ENCODE peak calls at places on chromosomes 11 and 22, in five cellular contexts. Q, Z, J, D and M are unnamed samples.

GRCh38 chr11:86608251-86608799 is 64.1 kb downstream of the ME3 start:
- DNase-seq in Z (peak), D (peak), J (no peak), Q (peak), M (peak)

GRCh38 chr22:20579273-20580120 is 72.1 kb downstream of the MED15 start:
- DNase-seq in Z (no peak), D (no peak), Q (no peak), J (no peak), M (no peak)

GRCh38 chr11:25484225-25484624 is 847.7 kb upstream of the ANO3 start:
- DNase-seq in Z (no peak), Q (no peak), J (no peak), D (no peak), M (no peak)

GRCh38 chr11:68889948-68890446 is 13.6 kb downstream of the MRPL21 start:
- DNase-seq in Q (no peak), J (no peak), Z (peak), D (peak), M (no peak)

GRCh38 chr22:27719033-27719341 is 82.6 kb downstream of the MN1 start:
- DNase-seq in D (no peak), J (no peak), Q (no peak), Z (peak), M (no peak)

GRCh38 chr11:36389006-36389405 is 92.9 kb downstream of the PRR5L start:
- DNase-seq in Q (no peak), D (no peak), J (no peak), Z (no peak), M (no peak)

GRCh38 chr22:26718905-26719304 is 61.5 kb downstream of the MIAT start:
- DNase-seq in Q (no peak), Z (peak), D (no peak), J (no peak), M (no peak)

GRCh38 chr22:29152381-29153138 is 53.1 kb upstream of the EMID1 start:
- DNase-seq in J (no peak), D (no peak), Z (no peak), Q (no peak), M (no peak)

GRCh38 chr11:66856496-66857233 is at the start of gene LRFN4:
- DNase-seq in D (peak), Z (peak), J (no peak), Q (peak), M (peak)

GRCh38 chr11:27390318-27390958 is 27.4 kb upstream of the CCDC34 start:
- DNase-seq in J (no peak), D (no peak), Q (no peak), Z (no peak), M (no peak)

GRCh38 chr11:3340025-3340424 is 38.9 kb downstream of the ZNF195 start:
- DNase-seq in Z (peak), Q (no peak), J (no peak), D (no peak), M (no peak)

GRCh38 chr11:132158091-132158490 is 787.7 kb downstream of the NTM start:
- DNase-seq in Z (peak), D (peak), J (no peak), Q (peak), M (no peak)

GRCh38 chr11:76524919-76525318 is 80.1 kb downstream of the EMSY start:
- DNase-seq in D (no peak), J (no peak), Z (peak), Q (no peak), M (no peak)

GRCh38 chr22:23800297-23801237 is 13.8 kb downstream of the SMARCB1 start:
- DNase-seq in Z (no peak), J (peak), D (no peak), Q (peak), M (no peak)

GRCh38 chr11:13169709-13170108 is 107.9 kb upstream of the BMAL1 start:
- DNase-seq in J (no peak), Q (no peak), D (no peak), Z (peak), M (no peak)

GRCh38 chr22:30214703-30215405 is 31.7 kb downstream of the LIF start:
- DNase-seq in D (no peak), J (no peak), Z (peak), Q (no peak), M (no peak)

GRCh38 chr22:39396797-39397195 is 2.8 kb upstream of the TAB1 start:
- DNase-seq in J (no peak), Z (no peak), D (no peak), Q (no peak), M (no peak)

GRCh38 chr11:131966667-131967066 is 596.3 kb downstream of the NTM start:
- DNase-seq in D (no peak), Z (no peak), Q (no peak), J (no peak), M (no peak)

GRCh38 chr22:49229483-49230193 is 598.0 kb downstream of the BRD1 start:
- DNase-seq in D (no peak), Q (no peak), J (no peak), Z (no peak), M (no peak)

GRCh38 chr22:42299586-42300285 is 29.3 kb upstream of the TCF20 start:
- DNase-seq in Q (peak), D (no peak), J (no peak), Z (no peak), M (no peak)

GRCh38 chr11:30585067-30585891 is 874 bp downstream of the MPPED2 start:
- DNase-seq in D (peak), Z (no peak), J (no peak), Q (no peak), M (no peak)

GRCh38 chr22:49027122-49027670 is 800.5 kb downstream of the BRD1 start:
- DNase-seq in D (no peak), J (no peak), Q (no peak), Z (no peak), M (no peak)

GRCh38 chr11:67275606-67276409 is 9.5 kb downstream of the GRK2 start:
- DNase-seq in D (no peak), Z (no peak), J (no peak), Q (peak), M (no peak)

GRCh38 chr11:79419120-79419519 is 21.7 kb downstream of the TENM4 start:
- DNase-seq in Q (no peak), J (no peak), Z (peak), D (no peak), M (no peak)

GRCh38 chr22:35552186-35552842 is 11.7 kb downstream of the RASD2 start:
- DNase-seq in Q (peak), J (no peak), Z (no peak), D (peak), M (peak)

GRCh38 chr11:36492724-36493304 is 17.3 kb downstream of the TRAF6 start:
- DNase-seq in D (peak), J (no peak), Q (peak), Z (peak), M (no peak)

GRCh38 chr11:4881860-4882500 is at the start of gene OR51T1:
- DNase-seq in J (no peak), Q (no peak), Z (no peak), D (no peak), M (no peak)

GRCh38 chr11:58330861-58331260 is 28.0 kb downstream of the OR5B17 start:
- DNase-seq in J (no peak), Q (no peak), D (no peak), Z (no peak), M (no peak)

GRCh38 chr11:110242188-110242587 is 54.2 kb downstream of the RDX start:
- DNase-seq in D (no peak), Z (no peak), J (no peak), Q (no peak), M (no peak)

GRCh38 chr22:19639610-19640135 is 74.6 kb upstream of the SEPTIN5 start:
- DNase-seq in Q (no peak), J (no peak), Z (no peak), D (no peak), M (no peak)

GRCh38 chr11:78414321-78415051 is 3.1 kb downstream of the GAB2 start:
- DNase-seq in Q (peak), D (no peak), J (no peak), Z (peak), M (no peak)

GRCh38 chr11:117973446-117973922 is 12.7 kb upstream of the IL10RA start:
- DNase-seq in Q (no peak), D (no peak), Z (no peak), J (no peak), M (no peak)

GRCh38 chr11:71913716-71914115 is 14.7 kb downstream of the XNDC1N start:
- DNase-seq in Q (no peak), Z (no peak), D (no peak), J (no peak), M (no peak)

GRCh38 chr11:59550842-59551650 is 39.7 kb downstream of the OR4D9 start:
- DNase-seq in D (peak), J (peak), Z (peak), Q (peak), M (peak)

GRCh38 chr11:44178381-44178780 is 82.9 kb downstream of the EXT2 start:
- DNase-seq in Q (no peak), D (no peak), J (no peak), Z (no peak), M (no peak)
- TF ChIP-seq CTCF in Q (no peak), D (no peak), J (no peak), Z (no peak), M (no peak)

DNA sequence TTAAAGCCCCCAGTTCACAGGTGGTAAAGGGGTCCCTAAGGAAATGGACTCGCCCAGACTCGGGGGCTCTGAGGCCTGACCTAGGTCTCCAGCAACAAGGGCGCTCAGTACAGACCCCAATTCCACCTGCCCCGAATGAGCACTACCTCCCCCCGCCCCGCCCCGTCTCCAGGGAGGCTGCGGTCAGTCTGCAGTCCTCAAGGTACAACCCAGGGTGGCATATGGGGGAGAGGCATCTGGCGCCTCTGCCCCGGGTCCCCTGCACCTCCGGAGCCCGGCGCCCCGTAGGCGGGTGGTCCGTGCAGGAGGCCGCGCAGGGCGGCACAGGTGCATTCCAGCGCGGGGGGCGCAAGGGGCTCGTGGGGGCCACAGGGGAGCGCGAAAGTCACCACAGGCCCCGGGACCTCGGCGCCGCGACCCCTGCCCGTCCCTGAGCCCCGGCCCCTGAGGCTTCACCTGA is 361 bp downstream of the CTSD start:
- DNase-seq in D (no peak), Z (no peak), J (no peak), Q (peak), M (no peak)
- TF ChIP-seq CTCF in D (no peak), Z (no peak), J (no peak), Q (no peak), M (no peak)

DNA sequence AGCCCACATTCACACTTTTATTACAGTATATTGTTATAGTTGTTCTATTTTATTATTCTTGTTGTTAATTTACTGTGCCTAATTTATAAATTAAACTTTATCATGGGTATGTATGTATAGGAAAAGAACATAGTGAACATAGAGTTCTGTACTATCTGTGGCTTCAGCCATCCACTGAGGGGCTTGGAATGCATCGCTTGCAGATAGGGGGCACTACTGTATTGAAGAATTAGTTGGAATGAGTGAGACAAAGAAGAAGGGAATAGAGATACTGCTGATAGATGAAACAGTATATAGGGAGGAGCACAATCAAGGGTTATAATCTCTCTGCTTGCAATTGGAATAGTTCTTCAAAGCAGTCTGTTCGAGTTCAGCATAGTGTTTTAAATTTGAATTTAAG is 432.2 kb downstream of the RAB38 start:
- DNase-seq in Z (no peak), J (no peak), D (no peak), Q (no peak), M (no peak)
- TF ChIP-seq CTCF in Z (no peak), J (no peak), D (peak), Q (peak), M (no peak)

GRCh38 chr11:129376658-129377341 is 1.2 kb downstream of the BARX2 start:
- DNase-seq in Z (no peak), D (no peak), Q (no peak), J (no peak), M (no peak)

GRCh38 chr11:129377739-129378138 is 2.1 kb downstream of the BARX2 start:
- DNase-seq in D (no peak), Z (peak), Q (no peak), J (no peak), M (no peak)

GRCh38 chr11:129374081-129374992 is 1.3 kb upstream of the BARX2 start:
- DNase-seq in J (no peak), D (peak), Z (peak), Q (no peak), M (no peak)

GRCh38 chr11:129374993-129375721 is 491 bp upstream of the BARX2 start:
- DNase-seq in J (no peak), D (peak), Z (peak), Q (no peak), M (no peak)

DNA sequence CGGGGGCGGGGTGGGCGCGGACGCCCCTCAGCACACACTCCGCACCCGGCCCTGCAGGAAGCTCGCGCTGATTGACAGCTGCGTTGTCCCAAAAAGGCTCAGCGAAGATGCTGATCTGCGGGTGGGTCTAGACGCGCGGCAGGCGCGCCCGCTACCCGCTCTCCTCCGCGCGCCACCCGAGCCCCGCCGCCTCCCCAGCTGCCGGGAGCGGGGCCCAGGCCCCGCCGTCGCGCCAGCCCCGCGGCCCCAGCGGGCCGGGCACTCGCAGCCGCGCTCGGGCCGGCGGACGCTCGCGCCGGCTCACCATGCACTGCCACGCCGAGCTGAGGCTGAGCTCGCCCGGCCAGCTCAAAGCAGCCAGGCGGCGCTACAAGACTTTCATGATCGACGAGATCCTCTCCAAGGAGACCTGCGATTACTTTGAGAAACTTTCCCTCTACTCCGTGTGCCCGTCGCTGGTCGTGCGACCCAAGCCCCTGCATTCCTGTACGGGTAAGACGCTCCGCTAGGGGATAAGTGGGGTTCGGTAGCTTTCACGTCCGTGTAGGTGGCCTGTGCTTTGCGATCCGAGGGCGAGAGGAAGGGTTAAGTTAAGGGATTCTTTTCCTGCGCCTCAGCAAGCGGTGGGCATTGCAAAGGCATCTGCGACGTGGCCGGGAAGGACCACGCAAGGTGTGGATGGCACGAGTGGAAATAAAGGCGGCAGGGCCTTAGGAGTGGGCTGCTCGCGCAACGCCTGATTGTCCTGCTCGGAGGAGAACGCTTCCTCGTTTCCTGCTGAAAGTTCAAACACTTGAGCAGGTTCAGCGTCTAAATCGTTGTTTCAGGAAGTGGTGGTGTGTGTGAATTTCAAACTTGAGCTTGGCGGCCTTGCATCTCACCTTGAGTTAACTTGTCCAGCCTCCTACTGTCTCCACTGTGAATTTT is at the start of gene BARX2:
- DNase-seq in J (no peak), Z (peak), Q (no peak), D (peak), M (no peak)
- TF ChIP-seq CTCF in J (no peak), Z (peak), Q (no peak), D (peak), M (no peak)

GRCh38 chr11:62266558-62266957 is 3.4 kb upstream of the SCGB2A2 start:
- DNase-seq in Q (no peak), J (no peak), D (no peak), Z (peak), M (no peak)
- TF ChIP-seq CTCF in Q (no peak), J (no peak), D (no peak), Z (no peak), M (no peak)

GRCh38 chr11:130531061-130531460 is 82.6 kb downstream of the ADAMTS15 start:
- DNase-seq in Z (no peak), D (no peak), J (no peak), Q (no peak), M (no peak)

GRCh38 chr11:130535530-130535929 is 87.1 kb downstream of the ADAMTS15 start:
- DNase-seq in J (no peak), Q (no peak), Z (peak), D (no peak), M (no peak)

GRCh38 chr11:130533871-130534270 is 85.4 kb downstream of the ADAMTS15 start:
- DNase-seq in J (no peak), Z (no peak), D (no peak), Q (no peak), M (no peak)

GRCh38 chr11:130534525-130534924 is 86.1 kb downstream of the ADAMTS15 start:
- DNase-seq in J (no peak), Q (no peak), Z (no peak), D (no peak), M (no peak)

GRCh38 chr11:130533113-130533803 is 84.8 kb downstream of the ADAMTS15 start:
- DNase-seq in Q (no peak), D (no peak), Z (no peak), J (no peak), M (no peak)
- TF ChIP-seq CTCF in Q (no peak), D (no peak), Z (no peak), J (no peak), M (no peak)

GRCh38 chr11:9264381-9265210 is 554 bp downstream of the DENND5A start:
- DNase-seq in Z (peak), J (peak), D (peak), Q (no peak), M (peak)

GRCh38 chr11:9263840-9264380 is 1.2 kb downstream of the DENND5A start:
- DNase-seq in Z (no peak), Q (peak), D (no peak), J (no peak), M (peak)

GRCh38 chr11:9266132-9266736 is 1.1 kb upstream of the DENND5A start:
- DNase-seq in D (no peak), Q (no peak), Z (no peak), J (no peak), M (no peak)

GRCh38 chr11:9265211-9266131 is at the start of gene DENND5A:
- DNase-seq in Q (peak), D (peak), J (peak), Z (peak), M (peak)

DNA sequence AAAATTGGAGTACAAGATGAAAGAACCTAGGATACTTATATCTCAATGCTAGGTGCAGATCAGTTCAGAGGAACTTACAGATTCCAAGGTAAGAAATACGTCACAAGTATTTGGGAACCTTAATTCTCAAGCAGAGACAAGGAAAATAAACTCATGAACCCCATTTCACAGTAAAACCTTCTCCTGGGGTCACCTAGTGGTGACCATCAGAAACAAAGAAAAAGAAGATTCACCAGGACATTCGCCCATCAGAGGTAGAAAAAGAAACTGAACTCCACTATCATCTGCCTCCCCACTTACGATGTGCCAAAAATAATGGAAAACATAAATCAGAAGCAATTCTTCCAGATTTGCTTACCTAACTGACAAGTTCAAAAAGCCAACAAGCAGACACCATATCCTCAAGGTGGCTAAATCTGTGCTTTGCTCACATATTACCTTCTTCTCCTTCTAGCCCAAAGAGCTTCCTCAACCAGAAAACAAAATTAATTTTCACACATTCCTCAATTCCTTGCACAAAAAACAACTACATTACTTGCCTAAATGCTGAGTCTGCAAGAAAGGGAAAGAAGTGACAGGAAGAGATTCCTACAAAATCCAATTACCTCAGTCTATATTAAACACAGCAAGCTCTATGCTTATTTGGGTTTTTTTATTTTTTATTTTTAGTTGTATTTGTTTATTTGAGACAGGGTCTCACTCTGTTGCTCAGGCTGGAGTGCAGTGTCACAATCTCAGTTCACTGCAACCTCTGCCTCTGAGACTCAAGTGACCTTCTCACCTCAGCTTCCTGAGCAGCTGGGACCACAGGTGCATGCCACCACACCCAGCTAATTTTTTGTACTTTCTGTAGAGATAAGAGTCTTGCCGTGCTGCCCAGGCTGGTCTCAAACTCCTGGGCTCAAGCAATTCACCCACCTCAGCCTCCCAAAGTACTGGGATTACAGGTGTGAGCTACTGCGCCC is 4.7 kb downstream of the DENND5A start:
- DNase-seq in D (no peak), Z (no peak), Q (peak), J (peak), M (no peak)
- TF ChIP-seq CTCF in D (no peak), Z (no peak), Q (peak), J (no peak), M (no peak)